ENCODE peak calls at places on chromosomes 16 and 17, in five cellular contexts. One of them, this sample, is unnamed.
A peak's percentile ranks its signal among the peaks of the same experiment; 100 is the strongest.

GRCh38 chr17:68396226-68396780 is 61.0 kb downstream of the WIPI1 start:
- DNase-seq in vagina: no peak
- DNase-seq in CD8-positive, alpha-beta memory T cell: no peak
- DNase-seq in mammary epithelial cell: no peak
- DNase-seq in fibroblast of lung: no peak
- DNase-seq in this sample: no peak

GRCh38 chr17:50872710-50873424 is 6.7 kb upstream of the TOB1 start:
- DNase-seq in vagina: no peak
- DNase-seq in CD8-positive, alpha-beta memory T cell: peak; percentile 70
- DNase-seq in mammary epithelial cell: peak; percentile 71
- DNase-seq in fibroblast of lung: peak; percentile 63
- DNase-seq in this sample: no peak

GRCh38 chr17:76528156-76528527 is 9.4 kb downstream of the CYGB start:
- DNase-seq in vagina: no peak
- DNase-seq in CD8-positive, alpha-beta memory T cell: no peak
- DNase-seq in mammary epithelial cell: no peak
- DNase-seq in fibroblast of lung: no peak
- DNase-seq in this sample: peak; percentile 67

GRCh38 chr16:57826706-57827625 is 24.7 kb upstream of the KIFC3 start:
- DNase-seq in vagina: no peak
- DNase-seq in CD8-positive, alpha-beta memory T cell: no peak
- DNase-seq in mammary epithelial cell: no peak
- DNase-seq in fibroblast of lung: peak; percentile 51
- DNase-seq in this sample: peak; percentile 45

GRCh38 chr17:29807520-29808361 is 122.3 kb downstream of the SSH2 start:
- DNase-seq in vagina: no peak
- DNase-seq in CD8-positive, alpha-beta memory T cell: peak; percentile 73
- DNase-seq in mammary epithelial cell: peak; percentile 34
- DNase-seq in fibroblast of lung: peak; percentile 44
- DNase-seq in this sample: peak; percentile 68

GRCh38 chr17:79545251-79546005 is 65.4 kb downstream of the RBFOX3 start:
- DNase-seq in vagina: no peak
- DNase-seq in CD8-positive, alpha-beta memory T cell: no peak
- DNase-seq in mammary epithelial cell: no peak
- DNase-seq in fibroblast of lung: no peak
- DNase-seq in this sample: no peak

GRCh38 chr17:74750327-74751069 is 2.1 kb downstream of the NHERF1 start:
- DNase-seq in vagina: no peak
- DNase-seq in CD8-positive, alpha-beta memory T cell: no peak
- DNase-seq in mammary epithelial cell: no peak
- DNase-seq in fibroblast of lung: no peak
- DNase-seq in this sample: no peak

GRCh38 chr17:68456529-68457167 is 648 bp downstream of the WIPI1 start:
- DNase-seq in vagina: no peak
- DNase-seq in CD8-positive, alpha-beta memory T cell: peak; percentile 49
- DNase-seq in mammary epithelial cell: peak; percentile 87
- DNase-seq in fibroblast of lung: peak; percentile 92
- DNase-seq in this sample: peak; percentile 82

GRCh38 chr16:86668136-86668535 is 89.8 kb downstream of the FOXL1 start:
- DNase-seq in vagina: no peak
- DNase-seq in CD8-positive, alpha-beta memory T cell: no peak
- DNase-seq in mammary epithelial cell: peak; percentile 23
- DNase-seq in fibroblast of lung: peak; percentile 87
- DNase-seq in this sample: peak; percentile 19

GRCh38 chr16:5509336-5509735 is 411.7 kb upstream of the EEF2KMT start:
- DNase-seq in vagina: no peak
- DNase-seq in CD8-positive, alpha-beta memory T cell: no peak
- DNase-seq in mammary epithelial cell: no peak
- DNase-seq in fibroblast of lung: no peak
- DNase-seq in this sample: no peak

GRCh38 chr16:55661842-55662479 is 6.2 kb downstream of the SLC6A2 start:
- DNase-seq in vagina: no peak
- DNase-seq in CD8-positive, alpha-beta memory T cell: no peak
- DNase-seq in mammary epithelial cell: peak; percentile 59
- DNase-seq in fibroblast of lung: no peak
- DNase-seq in this sample: peak; percentile 46

GRCh38 chr16:47732806-47733150 is 271.6 kb downstream of the PHKB start:
- DNase-seq in vagina: no peak
- DNase-seq in CD8-positive, alpha-beta memory T cell: no peak
- DNase-seq in mammary epithelial cell: peak; percentile 85
- DNase-seq in fibroblast of lung: peak; percentile 98
- DNase-seq in this sample: no peak

GRCh38 chr17:79042421-79043190 is 18.6 kb downstream of the C1QTNF1 start:
- DNase-seq in vagina: no peak
- DNase-seq in CD8-positive, alpha-beta memory T cell: peak; percentile 72
- DNase-seq in mammary epithelial cell: peak; percentile 54
- DNase-seq in fibroblast of lung: no peak
- DNase-seq in this sample: peak; percentile 85

GRCh38 chr17:7838291-7839075 is 4.5 kb downstream of the KDM6B start:
- DNase-seq in vagina: no peak
- DNase-seq in CD8-positive, alpha-beta memory T cell: no peak
- DNase-seq in mammary epithelial cell: no peak
- DNase-seq in fibroblast of lung: peak; percentile 75
- DNase-seq in this sample: peak; percentile 80

GRCh38 chr17:75704963-75705875 is 16.0 kb upstream of the ITGB4 start:
- DNase-seq in vagina: no peak
- DNase-seq in CD8-positive, alpha-beta memory T cell: no peak
- DNase-seq in mammary epithelial cell: no peak
- DNase-seq in fibroblast of lung: no peak
- DNase-seq in this sample: no peak

GRCh38 chr17:43396491-43397060 is 2.2 kb upstream of the ARL4D start:
- DNase-seq in vagina: no peak
- DNase-seq in CD8-positive, alpha-beta memory T cell: no peak
- DNase-seq in mammary epithelial cell: no peak
- DNase-seq in fibroblast of lung: no peak
- DNase-seq in this sample: no peak

GRCh38 chr16:72025404-72026114 is 17.0 kb downstream of the DHODH start:
- DNase-seq in vagina: no peak
- DNase-seq in CD8-positive, alpha-beta memory T cell: no peak
- DNase-seq in mammary epithelial cell: no peak
- DNase-seq in fibroblast of lung: no peak
- DNase-seq in this sample: no peak

GRCh38 chr16:86854895-86855294 is 276.5 kb downstream of the FOXL1 start:
- DNase-seq in vagina: no peak
- DNase-seq in CD8-positive, alpha-beta memory T cell: no peak
- DNase-seq in mammary epithelial cell: no peak
- DNase-seq in fibroblast of lung: peak; percentile 44
- DNase-seq in this sample: no peak

GRCh38 chr17:43146649-43147048 is 21.5 kb upstream of the BRCA1 start:
- DNase-seq in vagina: no peak
- DNase-seq in CD8-positive, alpha-beta memory T cell: no peak
- DNase-seq in mammary epithelial cell: no peak
- DNase-seq in fibroblast of lung: no peak
- DNase-seq in this sample: no peak

GRCh38 chr17:78716814-78717393 is 65.2 kb downstream of the CYTH1 start:
- DNase-seq in vagina: no peak
- DNase-seq in CD8-positive, alpha-beta memory T cell: no peak
- DNase-seq in mammary epithelial cell: peak; percentile 80
- DNase-seq in fibroblast of lung: peak; percentile 43
- DNase-seq in this sample: peak; percentile 68

GRCh38 chr17:28335201-28335958 is at the start of the genes IFT20 and TNFAIP1:
- DNase-seq in vagina: peak; percentile 99
- DNase-seq in CD8-positive, alpha-beta memory T cell: peak; percentile 99
- DNase-seq in mammary epithelial cell: peak; percentile 100
- DNase-seq in fibroblast of lung: peak; percentile 100
- DNase-seq in this sample: peak; percentile 100

GRCh38 chr16:59370717-59371116 is 636.6 kb upstream of the GOT2 start:
- DNase-seq in vagina: no peak
- DNase-seq in CD8-positive, alpha-beta memory T cell: no peak
- DNase-seq in mammary epithelial cell: no peak
- DNase-seq in fibroblast of lung: no peak
- DNase-seq in this sample: no peak

GRCh38 chr17:4777969-4778760 is 6.5 kb downstream of the TM4SF5 start:
- DNase-seq in vagina: no peak
- DNase-seq in CD8-positive, alpha-beta memory T cell: no peak
- DNase-seq in mammary epithelial cell: no peak
- DNase-seq in fibroblast of lung: no peak
- DNase-seq in this sample: no peak

GRCh38 chr17:76263896-76264295 is 1.3 kb upstream of the UBALD2 start:
- DNase-seq in vagina: no peak
- DNase-seq in CD8-positive, alpha-beta memory T cell: no peak
- DNase-seq in mammary epithelial cell: no peak
- DNase-seq in fibroblast of lung: no peak
- DNase-seq in this sample: no peak

GRCh38 chr17:39671651-39672521 is 3.6 kb downstream of the PNMT start:
- DNase-seq in vagina: no peak
- DNase-seq in CD8-positive, alpha-beta memory T cell: peak; percentile 38
- DNase-seq in mammary epithelial cell: peak; percentile 15
- DNase-seq in fibroblast of lung: peak; percentile 25
- DNase-seq in this sample: peak; percentile 68

GRCh38 chr16:54928421-54929089 is 2.1 kb upstream of the IRX5 start:
- DNase-seq in vagina: no peak
- DNase-seq in CD8-positive, alpha-beta memory T cell: no peak
- DNase-seq in mammary epithelial cell: peak; percentile 58
- DNase-seq in fibroblast of lung: peak; percentile 33
- DNase-seq in this sample: peak; percentile 78

GRCh38 chr16:87392823-87393679 is 915 bp downstream of the MAP1LC3B start:
- DNase-seq in vagina: no peak
- DNase-seq in CD8-positive, alpha-beta memory T cell: peak; percentile 61
- DNase-seq in mammary epithelial cell: peak; percentile 55
- DNase-seq in fibroblast of lung: peak; percentile 59
- DNase-seq in this sample: peak; percentile 38

GRCh38 chr17:77572065-77572601 is 386.4 kb upstream of the TNRC6C start:
- DNase-seq in vagina: no peak
- DNase-seq in CD8-positive, alpha-beta memory T cell: no peak
- DNase-seq in mammary epithelial cell: no peak
- DNase-seq in fibroblast of lung: no peak
- DNase-seq in this sample: no peak

GRCh38 chr17:64635647-64636305 is 26.3 kb downstream of the SMURF2 start:
- DNase-seq in vagina: no peak
- DNase-seq in CD8-positive, alpha-beta memory T cell: no peak
- DNase-seq in mammary epithelial cell: peak; percentile 52
- DNase-seq in fibroblast of lung: peak; percentile 91
- DNase-seq in this sample: no peak

GRCh38 chr16:3171855-3172593 is 16.0 kb upstream of the OR1F1 start:
- DNase-seq in vagina: no peak
- DNase-seq in CD8-positive, alpha-beta memory T cell: no peak
- DNase-seq in mammary epithelial cell: peak; percentile 84
- DNase-seq in fibroblast of lung: peak; percentile 72
- DNase-seq in this sample: no peak

GRCh38 chr16:26717826-26718225 is 348.9 kb upstream of the C16orf82 start:
- DNase-seq in vagina: no peak
- DNase-seq in CD8-positive, alpha-beta memory T cell: no peak
- DNase-seq in mammary epithelial cell: no peak
- DNase-seq in fibroblast of lung: no peak
- DNase-seq in this sample: peak; percentile 4

GRCh38 chr16:22844426-22844825 is 30.5 kb downstream of the HS3ST2 start:
- DNase-seq in vagina: no peak
- DNase-seq in CD8-positive, alpha-beta memory T cell: no peak
- DNase-seq in mammary epithelial cell: peak; percentile 8
- DNase-seq in fibroblast of lung: no peak
- DNase-seq in this sample: no peak

GRCh38 chr17:2708585-2709172 is 2.9 kb downstream of the CLUH start:
- DNase-seq in vagina: no peak
- DNase-seq in CD8-positive, alpha-beta memory T cell: no peak
- DNase-seq in mammary epithelial cell: no peak
- DNase-seq in fibroblast of lung: no peak
- DNase-seq in this sample: no peak

GRCh38 chr17:50790619-50791018 is 23.3 kb upstream of the ANKRD40CL start:
- DNase-seq in vagina: no peak
- DNase-seq in CD8-positive, alpha-beta memory T cell: no peak
- DNase-seq in mammary epithelial cell: no peak
- DNase-seq in fibroblast of lung: no peak
- DNase-seq in this sample: no peak

GRCh38 chr16:49857423-49858181 is 1.7 kb upstream of the ZNF423 start:
- DNase-seq in vagina: no peak
- DNase-seq in CD8-positive, alpha-beta memory T cell: no peak
- DNase-seq in mammary epithelial cell: peak; percentile 37
- DNase-seq in fibroblast of lung: peak; percentile 48
- DNase-seq in this sample: peak; percentile 81

GRCh38 chr17:57276621-57277020 is 20.3 kb downstream of the MSI2 start:
- DNase-seq in vagina: no peak
- DNase-seq in CD8-positive, alpha-beta memory T cell: no peak
- DNase-seq in mammary epithelial cell: no peak
- DNase-seq in fibroblast of lung: no peak
- DNase-seq in this sample: no peak
- H3K4me1 ChIP-seq in vagina: peaks cover 5% of the 10 kb centered on the region
- H3K4me1 ChIP-seq in CD8-positive, alpha-beta memory T cell: peaks cover 10% of the 10 kb centered on the region
- H3K4me1 ChIP-seq in mammary epithelial cell: no peaks in the 10 kb centered on the region
- H3K4me1 ChIP-seq in fibroblast of lung: no peaks in the 10 kb centered on the region
- H3K4me1 ChIP-seq in this sample: no peaks in the 10 kb centered on the region

GRCh38 chr16:29975134-29975538 is 1.5 kb downstream of the TAOK2 start:
- DNase-seq in vagina: no peak
- DNase-seq in CD8-positive, alpha-beta memory T cell: no peak
- DNase-seq in mammary epithelial cell: no peak
- DNase-seq in fibroblast of lung: no peak
- DNase-seq in this sample: no peak
- H3K27ac ChIP-seq in vagina: peak overlapping the region; percentile 80
- H3K27ac ChIP-seq in CD8-positive, alpha-beta memory T cell: peak overlapping the region; percentile 71
- H3K27ac ChIP-seq in mammary epithelial cell: no peak overlapping the region
- H3K27ac ChIP-seq in fibroblast of lung: peak overlapping the region; percentile 83
- H3K27ac ChIP-seq in this sample: no peak overlapping the region

GRCh38 chr16:35319536-35320192 is 1860.3 kb downstream of the TP53TG3F start:
- DNase-seq in vagina: no peak
- DNase-seq in CD8-positive, alpha-beta memory T cell: no peak
- DNase-seq in mammary epithelial cell: no peak
- DNase-seq in fibroblast of lung: no peak
- DNase-seq in this sample: no peak
- H3K9me3 ChIP-seq in vagina: no peaks in the 10 kb centered on the region
- H3K9me3 ChIP-seq in CD8-positive, alpha-beta memory T cell: peaks cover 13% of the 10 kb centered on the region
- H3K9me3 ChIP-seq in mammary epithelial cell: no peaks in the 10 kb centered on the region
- H3K9me3 ChIP-seq in fibroblast of lung: no peaks in the 10 kb centered on the region
- H3K9me3 ChIP-seq in this sample: no peaks in the 10 kb centered on the region

GRCh38 chr17:32834104-32834503 is 42.8 kb downstream of the MYO1D start:
- DNase-seq in vagina: no peak
- DNase-seq in CD8-positive, alpha-beta memory T cell: no peak
- DNase-seq in mammary epithelial cell: no peak
- DNase-seq in fibroblast of lung: no peak
- DNase-seq in this sample: no peak

GRCh38 chr17:32833076-32833475 is 43.8 kb downstream of the MYO1D start:
- DNase-seq in vagina: no peak
- DNase-seq in CD8-positive, alpha-beta memory T cell: no peak
- DNase-seq in mammary epithelial cell: no peak
- DNase-seq in fibroblast of lung: no peak
- DNase-seq in this sample: no peak

GRCh38 chr17:32831627-32832243 is 45.2 kb downstream of the MYO1D start:
- DNase-seq in vagina: no peak
- DNase-seq in CD8-positive, alpha-beta memory T cell: no peak
- DNase-seq in mammary epithelial cell: no peak
- DNase-seq in fibroblast of lung: no peak
- DNase-seq in this sample: no peak

GRCh38 chr17:32835291-32835761 is 41.6 kb downstream of the MYO1D start:
- DNase-seq in vagina: no peak
- DNase-seq in CD8-positive, alpha-beta memory T cell: no peak
- DNase-seq in mammary epithelial cell: no peak
- DNase-seq in fibroblast of lung: no peak
- DNase-seq in this sample: no peak

DNA sequence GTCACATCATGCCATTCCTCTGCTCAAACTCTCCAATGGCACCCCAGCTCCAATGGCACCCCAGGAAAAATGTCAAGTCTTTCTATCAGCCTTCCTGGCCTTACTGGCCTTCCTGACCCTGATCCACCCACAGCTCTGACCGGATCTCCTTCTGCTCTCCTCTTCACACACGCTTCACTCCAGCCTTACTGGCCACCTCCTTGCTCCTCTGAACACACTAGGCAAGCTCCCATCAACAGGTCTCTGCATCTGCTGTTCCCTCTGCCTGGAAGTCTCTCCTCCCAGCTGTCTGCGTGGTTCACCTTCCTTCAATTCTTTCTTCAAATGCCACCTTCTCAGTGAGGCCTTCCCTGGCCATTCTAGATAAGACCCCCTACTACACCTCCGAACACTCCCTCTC is 43.4 kb downstream of the MYO1D start:
- DNase-seq in vagina: no peak
- DNase-seq in CD8-positive, alpha-beta memory T cell: no peak
- DNase-seq in mammary epithelial cell: no peak
- DNase-seq in fibroblast of lung: no peak
- DNase-seq in this sample: no peak
- H3K4me1 ChIP-seq in vagina: peaks cover 4% of the 10 kb centered on the region
- H3K4me1 ChIP-seq in CD8-positive, alpha-beta memory T cell: no peaks in the 10 kb centered on the region
- H3K4me1 ChIP-seq in mammary epithelial cell: peaks cover 8% of the 10 kb centered on the region
- H3K4me1 ChIP-seq in fibroblast of lung: no peaks in the 10 kb centered on the region
- H3K4me1 ChIP-seq in this sample: no peaks in the 10 kb centered on the region